ENCODE peak calls at places on chromosomes 1 and 21, in five cellular contexts. One of them, this sample, is unnamed.

GRCh38 chr1:20785907-20786309 is 1.2 kb downstream of the HP1BP3 start:
- DNase-seq in SK-N-SH: no peak
- DNase-seq in HepG2: peak; percentile 10
- DNase-seq in GM12878: no peak
- DNase-seq in K562: peak; percentile 13
- DNase-seq in this sample: no peak

GRCh38 chr1:235549361-235550139 is 45.3 kb upstream of the B3GALNT2 start:
- DNase-seq in SK-N-SH: peak; percentile 57
- DNase-seq in HepG2: no peak
- DNase-seq in GM12878: no peak
- DNase-seq in K562: no peak
- DNase-seq in this sample: no peak

GRCh38 chr1:26210471-26210870 is 20.1 kb downstream of the CATSPER4 start:
- DNase-seq in SK-N-SH: no peak
- DNase-seq in HepG2: no peak
- DNase-seq in GM12878: no peak
- DNase-seq in K562: no peak
- DNase-seq in this sample: no peak

GRCh38 chr1:245262876-245263625 is 108.3 kb downstream of the KIF26B start:
- DNase-seq in SK-N-SH: no peak
- DNase-seq in HepG2: no peak
- DNase-seq in GM12878: no peak
- DNase-seq in K562: no peak
- DNase-seq in this sample: no peak

GRCh38 chr1:214678386-214678785 is 75.4 kb downstream of the CENPF start:
- DNase-seq in SK-N-SH: no peak
- DNase-seq in HepG2: peak; percentile 96
- DNase-seq in GM12878: no peak
- DNase-seq in K562: no peak
- DNase-seq in this sample: no peak

GRCh38 chr1:18883636-18884418 is 18.5 kb downstream of the ALDH4A1 start:
- DNase-seq in SK-N-SH: peak; percentile 86
- DNase-seq in HepG2: peak; percentile 51
- DNase-seq in GM12878: no peak
- DNase-seq in K562: peak; percentile 79
- DNase-seq in this sample: peak; percentile 97

GRCh38 chr1:4173731-4174130 is 273.7 kb upstream of the C1orf174 start:
- DNase-seq in SK-N-SH: peak; percentile 42
- DNase-seq in HepG2: no peak
- DNase-seq in GM12878: no peak
- DNase-seq in K562: no peak
- DNase-seq in this sample: peak; percentile 35

GRCh38 chr1:222643937-222644648 is 26.2 kb downstream of the MIA3 start:
- DNase-seq in SK-N-SH: peak; percentile 89
- DNase-seq in HepG2: peak; percentile 98
- DNase-seq in GM12878: peak; percentile 85
- DNase-seq in K562: peak; percentile 95
- DNase-seq in this sample: peak; percentile 97

GRCh38 chr21:34800797-34801518 is 132.2 kb downstream of the CLIC6 start:
- DNase-seq in SK-N-SH: no peak
- DNase-seq in HepG2: no peak
- DNase-seq in GM12878: no peak
- DNase-seq in K562: no peak
- DNase-seq in this sample: no peak

GRCh38 chr1:150696151-150696550 is 803 bp downstream of the GOLPH3L start:
- DNase-seq in SK-N-SH: no peak
- DNase-seq in HepG2: no peak
- DNase-seq in GM12878: no peak
- DNase-seq in K562: no peak
- DNase-seq in this sample: no peak

GRCh38 chr1:115429242-115429641 is 91.2 kb upstream of the NGF start:
- DNase-seq in SK-N-SH: no peak
- DNase-seq in HepG2: no peak
- DNase-seq in GM12878: no peak
- DNase-seq in K562: no peak
- DNase-seq in this sample: no peak

GRCh38 chr1:31397360-31398095 is 15.5 kb upstream of the SERINC2 start:
- DNase-seq in SK-N-SH: no peak
- DNase-seq in HepG2: no peak
- DNase-seq in GM12878: no peak
- DNase-seq in K562: no peak
- DNase-seq in this sample: no peak

GRCh38 chr1:41479000-41479807 is 5.3 kb downstream of the EDN2 start:
- DNase-seq in SK-N-SH: no peak
- DNase-seq in HepG2: no peak
- DNase-seq in GM12878: no peak
- DNase-seq in K562: no peak
- DNase-seq in this sample: no peak

GRCh38 chr1:22662318-22662717 is 9.3 kb downstream of the C1QB start:
- DNase-seq in SK-N-SH: peak; percentile 67
- DNase-seq in HepG2: no peak
- DNase-seq in GM12878: no peak
- DNase-seq in K562: peak; percentile 67
- DNase-seq in this sample: peak; percentile 56

GRCh38 chr1:117215733-117216462 is 5.2 kb upstream of the VTCN1 start:
- DNase-seq in SK-N-SH: no peak
- DNase-seq in HepG2: no peak
- DNase-seq in GM12878: no peak
- DNase-seq in K562: no peak
- DNase-seq in this sample: no peak

GRCh38 chr1:173453982-173454381 is 23.2 kb upstream of the PRDX6 start:
- DNase-seq in SK-N-SH: no peak
- DNase-seq in HepG2: no peak
- DNase-seq in GM12878: no peak
- DNase-seq in K562: no peak
- DNase-seq in this sample: no peak

GRCh38 chr21:36589352-36589971 is 109.5 kb upstream of the SIM2 start:
- DNase-seq in SK-N-SH: peak; percentile 68
- DNase-seq in HepG2: peak; percentile 15
- DNase-seq in GM12878: peak; percentile 16
- DNase-seq in K562: peak; percentile 65
- DNase-seq in this sample: no peak

GRCh38 chr1:208112380-208112779 is 131.8 kb downstream of the PLXNA2 start:
- DNase-seq in SK-N-SH: no peak
- DNase-seq in HepG2: no peak
- DNase-seq in GM12878: no peak
- DNase-seq in K562: no peak
- DNase-seq in this sample: no peak

GRCh38 chr21:44865561-44866280 is 7.8 kb downstream of the PTTG1IP start:
- DNase-seq in SK-N-SH: no peak
- DNase-seq in HepG2: no peak
- DNase-seq in GM12878: no peak
- DNase-seq in K562: no peak
- DNase-seq in this sample: no peak

GRCh38 chr21:35179990-35180557 is 131.0 kb upstream of the RUNX1 start:
- DNase-seq in SK-N-SH: no peak
- DNase-seq in HepG2: no peak
- DNase-seq in GM12878: no peak
- DNase-seq in K562: no peak
- DNase-seq in this sample: no peak

GRCh38 chr1:1528639-1529267 is 11.7 kb downstream of the TMEM240 start:
- DNase-seq in SK-N-SH: peak; percentile 16
- DNase-seq in HepG2: no peak
- DNase-seq in GM12878: no peak
- DNase-seq in K562: peak; percentile 3
- DNase-seq in this sample: no peak

GRCh38 chr1:48203287-48203900 is 19.1 kb upstream of the SLC5A9 start:
- DNase-seq in SK-N-SH: peak; percentile 61
- DNase-seq in HepG2: peak; percentile 33
- DNase-seq in GM12878: no peak
- DNase-seq in K562: peak; percentile 57
- DNase-seq in this sample: no peak

GRCh38 chr1:87197156-87197555 is 131.5 kb upstream of the LMO4 start:
- DNase-seq in SK-N-SH: no peak
- DNase-seq in HepG2: no peak
- DNase-seq in GM12878: no peak
- DNase-seq in K562: no peak
- DNase-seq in this sample: no peak

GRCh38 chr1:52707927-52708655 is 9.9 kb upstream of the COA7 start:
- DNase-seq in SK-N-SH: no peak
- DNase-seq in HepG2: peak; percentile 16
- DNase-seq in GM12878: no peak
- DNase-seq in K562: no peak
- DNase-seq in this sample: no peak

GRCh38 chr1:42529724-42530161 is 66.7 kb downstream of the CCDC30 start:
- DNase-seq in SK-N-SH: no peak
- DNase-seq in HepG2: no peak
- DNase-seq in GM12878: no peak
- DNase-seq in K562: no peak
- DNase-seq in this sample: no peak

GRCh38 chr1:75126611-75127101 is 7.5 kb upstream of the LHX8 start:
- DNase-seq in SK-N-SH: no peak
- DNase-seq in HepG2: no peak
- DNase-seq in GM12878: no peak
- DNase-seq in K562: no peak
- DNase-seq in this sample: no peak

GRCh38 chr1:232620356-232620841 is 9.5 kb downstream of the SIPA1L2 start:
- DNase-seq in SK-N-SH: peak; percentile 71
- DNase-seq in HepG2: no peak
- DNase-seq in GM12878: no peak
- DNase-seq in K562: no peak
- DNase-seq in this sample: no peak

GRCh38 chr21:20856926-20857325 is 141.3 kb upstream of the NCAM2 start:
- DNase-seq in SK-N-SH: no peak
- DNase-seq in HepG2: no peak
- DNase-seq in GM12878: no peak
- DNase-seq in K562: peak; percentile 26
- DNase-seq in this sample: no peak

GRCh38 chr1:5754817-5755551 is 237.2 kb downstream of the NPHP4 start:
- DNase-seq in SK-N-SH: no peak
- DNase-seq in HepG2: no peak
- DNase-seq in GM12878: no peak
- DNase-seq in K562: no peak
- DNase-seq in this sample: no peak

GRCh38 chr1:25774921-25775774 is 24.8 kb upstream of the SELENON start:
- DNase-seq in SK-N-SH: peak; percentile 83
- DNase-seq in HepG2: no peak
- DNase-seq in GM12878: peak; percentile 5
- DNase-seq in K562: no peak
- DNase-seq in this sample: no peak

GRCh38 chr1:5980314-5981008 is 11.8 kb downstream of the NPHP4 start:
- DNase-seq in SK-N-SH: peak; percentile 84
- DNase-seq in HepG2: no peak
- DNase-seq in GM12878: no peak
- DNase-seq in K562: peak; percentile 78
- DNase-seq in this sample: peak; percentile 66

GRCh38 chr21:25396135-25396711 is 211.1 kb downstream of the MRPL39 start:
- DNase-seq in SK-N-SH: no peak
- DNase-seq in HepG2: no peak
- DNase-seq in GM12878: peak; percentile 88
- DNase-seq in K562: no peak
- DNase-seq in this sample: no peak

GRCh38 chr1:116909511-116910378 is at the start of gene PTGFRN:
- DNase-seq in SK-N-SH: peak; percentile 89
- DNase-seq in HepG2: no peak
- DNase-seq in GM12878: no peak
- DNase-seq in K562: peak; percentile 72
- DNase-seq in this sample: peak; percentile 39

GRCh38 chr1:87221008-87221407 is 107.7 kb upstream of the LMO4 start:
- DNase-seq in SK-N-SH: no peak
- DNase-seq in HepG2: no peak
- DNase-seq in GM12878: no peak
- DNase-seq in K562: no peak
- DNase-seq in this sample: no peak

GRCh38 chr21:34078915-34079314 is 5.5 kb downstream of the MRPS6 start:
- DNase-seq in SK-N-SH: no peak
- DNase-seq in HepG2: no peak
- DNase-seq in GM12878: no peak
- DNase-seq in K562: no peak
- DNase-seq in this sample: no peak

GRCh38 chr1:56803561-56804156 is 15.5 kb downstream of the FYB2 start:
- DNase-seq in SK-N-SH: peak; percentile 34
- DNase-seq in HepG2: peak; percentile 48
- DNase-seq in GM12878: no peak
- DNase-seq in K562: peak; percentile 45
- DNase-seq in this sample: no peak

GRCh38 chr1:113388621-113389355 is 1.5 kb upstream of the MAGI3 start:
- DNase-seq in SK-N-SH: peak; percentile 81
- DNase-seq in HepG2: peak; percentile 91
- DNase-seq in GM12878: no peak
- DNase-seq in K562: peak; percentile 56
- DNase-seq in this sample: no peak

GRCh38 chr1:112954945-112955677 is 885 bp downstream of the SLC16A1 start:
- DNase-seq in SK-N-SH: peak; percentile 70
- DNase-seq in HepG2: peak; percentile 61
- DNase-seq in GM12878: no peak
- DNase-seq in K562: peak; percentile 82
- DNase-seq in this sample: peak; percentile 80

GRCh38 chr1:43036457-43036827 is 77.8 kb upstream of the SLC2A1 start:
- DNase-seq in SK-N-SH: no peak
- DNase-seq in HepG2: no peak
- DNase-seq in GM12878: no peak
- DNase-seq in K562: no peak
- DNase-seq in this sample: no peak

GRCh38 chr1:152811050-152811449 is 721 bp upstream of the LCE1B start:
- DNase-seq in SK-N-SH: no peak
- DNase-seq in HepG2: no peak
- DNase-seq in GM12878: no peak
- DNase-seq in K562: no peak
- DNase-seq in this sample: no peak
- TF ChIP-seq GABPA in SK-N-SH: no peak
- TF ChIP-seq GABPA in HepG2: no peak
- TF ChIP-seq GABPA in GM12878: no peak
- TF ChIP-seq GABPA in K562: no peak
- TF ChIP-seq GABPA in this sample: no peak

GRCh38 chr1:7567376-7567775 is 203.7 kb upstream of the VAMP3 start:
- DNase-seq in SK-N-SH: no peak
- DNase-seq in HepG2: no peak
- DNase-seq in GM12878: no peak
- DNase-seq in K562: no peak
- DNase-seq in this sample: no peak
- TF ChIP-seq GABPA in SK-N-SH: no peak
- TF ChIP-seq GABPA in HepG2: no peak
- TF ChIP-seq GABPA in GM12878: no peak
- TF ChIP-seq GABPA in K562: no peak
- TF ChIP-seq GABPA in this sample: no peak

GRCh38 chr1:230752407-230752806 is 5.2 kb downstream of the CAPN9 start:
- DNase-seq in SK-N-SH: peak; percentile 66
- DNase-seq in HepG2: no peak
- DNase-seq in GM12878: no peak
- DNase-seq in K562: no peak
- DNase-seq in this sample: no peak
- TF ChIP-seq GABPA in SK-N-SH: no peak
- TF ChIP-seq GABPA in HepG2: no peak
- TF ChIP-seq GABPA in GM12878: no peak
- TF ChIP-seq GABPA in K562: no peak
- TF ChIP-seq GABPA in this sample: no peak

DNA sequence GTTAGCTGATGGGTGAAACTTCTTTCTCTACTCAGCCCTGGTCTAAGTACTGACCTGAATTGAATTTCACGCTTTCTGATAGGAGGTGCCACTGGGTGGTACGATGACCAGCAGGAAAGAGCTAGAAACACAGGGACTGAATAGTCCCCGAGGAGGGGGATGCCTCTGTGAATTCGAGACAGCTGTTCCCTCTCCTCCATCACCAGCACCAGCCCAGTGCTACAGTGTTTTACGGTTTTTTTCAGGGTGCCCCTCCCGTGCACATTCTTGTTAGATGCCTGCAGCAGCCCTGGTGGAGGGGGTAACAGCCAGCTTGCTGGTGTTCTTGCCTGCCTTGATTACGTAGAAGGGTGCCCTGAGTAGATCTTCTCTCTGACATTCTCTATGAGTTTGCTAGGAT is 7.1 kb downstream of the HUNK start:
- DNase-seq in SK-N-SH: no peak
- DNase-seq in HepG2: no peak
- DNase-seq in GM12878: no peak
- DNase-seq in K562: no peak
- DNase-seq in this sample: no peak
- TF ChIP-seq GABPA in SK-N-SH: no peak
- TF ChIP-seq GABPA in HepG2: no peak
- TF ChIP-seq GABPA in GM12878: no peak
- TF ChIP-seq GABPA in K562: no peak
- TF ChIP-seq GABPA in this sample: no peak

This sample was measured in H1.